ENCODE peak calls at places on chromosomes 11 and 22, in eight cellular contexts. B is NB4, A is H1, F is WTC11, H is SK-N-SH, Y is HepG2, Z is endothelial cell of umbilical vein, E is HCT116. U is an unnamed sample.
A peak's percentile ranks its signal among the peaks of the same experiment; 100 is the strongest.

GRCh38 chr11:74701351-74701750 is 29.9 kb downstream of the CHRDL2 start:
- DNase-seq in B (peak; percentile 51), A (peak; percentile 78), F (peak; percentile 65), H (no peak), Y (peak; percentile 20), Z (no peak), E (peak; percentile 23), U (no peak)

GRCh38 chr11:104442320-104442719 is 278.4 kb upstream of the PDGFD start:
- DNase-seq in B (peak; percentile 81), A (no peak), F (no peak), H (no peak), Y (no peak), Z (no peak), E (no peak), U (peak; percentile 10)

GRCh38 chr11:62721994-62722393 is 5.3 kb downstream of the HNRNPUL2 start:
- DNase-seq in B (peak; percentile 56), A (no peak), F (no peak), H (no peak), Y (peak; percentile 80), Z (no peak), E (no peak), U (peak; percentile 68)

GRCh38 chr11:11082651-11083050 is 224.8 kb upstream of the ZBED5 start:
- DNase-seq in B (no peak), A (no peak), F (no peak), H (no peak), Y (no peak), Z (no peak), E (no peak), U (no peak)

GRCh38 chr11:66044757-66045156 is 4.2 kb downstream of the GAL3ST3 start:
- DNase-seq in B (no peak), A (no peak), F (no peak), H (no peak), Y (no peak), Z (no peak), E (no peak), U (no peak)

GRCh38 chr11:132022718-132023117 is 652.3 kb downstream of the NTM start:
- DNase-seq in B (no peak), A (no peak), F (no peak), H (no peak), Y (no peak), Z (no peak), E (no peak), U (no peak)

GRCh38 chr11:132234878-132235277 is 864.5 kb downstream of the NTM start:
- DNase-seq in B (no peak), A (no peak), F (no peak), H (no peak), Y (no peak), Z (no peak), E (no peak), U (no peak)

GRCh38 chr22:17920145-17920605 is 104.2 kb downstream of the MICAL3 start:
- DNase-seq in B (no peak), A (no peak), F (peak; percentile 47), H (peak; percentile 79), Y (peak; percentile 70), Z (peak; percentile 44), E (no peak), U (no peak)

GRCh38 chr11:3030289-3031070 is 26.7 kb downstream of the CARS1 start:
- DNase-seq in B (no peak), A (no peak), F (no peak), H (no peak), Y (no peak), Z (no peak), E (no peak), U (no peak)

GRCh38 chr22:47304854-47305253 is 542.4 kb downstream of the TBC1D22A start:
- DNase-seq in B (no peak), A (no peak), F (no peak), H (no peak), Y (no peak), Z (no peak), E (no peak), U (no peak)

GRCh38 chr11:36264011-36264410 is 25.2 kb downstream of the COMMD9 start:
- DNase-seq in B (no peak), A (no peak), F (no peak), H (no peak), Y (no peak), Z (no peak), E (no peak), U (no peak)

GRCh38 chr11:36261094-36261493 is 28.1 kb downstream of the COMMD9 start:
- DNase-seq in B (no peak), A (no peak), F (no peak), H (no peak), Y (no peak), Z (no peak), E (no peak), U (no peak)

GRCh38 chr11:36254739-36255138 is 34.5 kb downstream of the COMMD9 start:
- DNase-seq in B (no peak), A (no peak), F (no peak), H (no peak), Y (no peak), Z (peak; percentile 16), E (no peak), U (no peak)

GRCh38 chr11:36257351-36257750 is 31.9 kb downstream of the COMMD9 start:
- DNase-seq in B (no peak), A (no peak), F (no peak), H (no peak), Y (no peak), Z (peak; percentile 29), E (no peak), U (no peak)

DNA sequence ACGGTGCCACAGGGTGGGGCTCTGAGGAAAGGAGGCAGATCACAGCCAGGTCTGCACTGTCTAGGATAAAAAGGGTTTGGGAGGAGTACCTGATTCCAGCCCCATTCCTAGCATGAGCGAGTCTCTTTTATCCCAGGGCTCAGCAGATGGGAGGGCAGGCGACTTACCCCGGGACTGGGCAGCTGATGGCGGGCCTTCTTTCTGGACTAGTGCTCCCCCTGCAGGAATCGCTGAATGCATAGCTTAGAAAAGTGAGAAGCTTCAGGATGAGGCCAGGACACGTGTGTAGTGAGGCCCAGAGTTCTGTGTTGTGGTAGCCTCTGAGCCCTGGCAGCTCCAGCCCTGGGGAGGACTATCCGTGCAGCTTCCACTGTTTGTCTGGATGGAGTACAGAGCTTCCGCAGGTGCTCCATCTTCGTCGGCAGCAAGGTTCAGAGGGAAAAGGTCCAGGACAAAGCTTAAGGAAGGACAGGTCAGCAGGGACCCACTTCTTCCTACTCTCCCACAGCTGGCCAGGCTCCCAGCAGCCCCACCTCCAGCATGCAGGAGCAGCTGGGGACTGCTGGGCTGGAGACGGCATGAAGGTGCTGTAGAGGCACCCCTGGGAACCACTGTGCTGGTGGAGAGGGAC is 30.4 kb downstream of the COMMD9 start:
- DNase-seq in B (peak; percentile 57), A (peak; percentile 73), F (peak; percentile 74), H (peak; percentile 66), Y (peak; percentile 29), Z (peak; percentile 69), E (peak; percentile 36), U (peak; percentile 68)
- TF ChIP-seq MAX in B (no peak), A (peak; percentile 64), F (peak; percentile 45), H (peak; percentile 19), Y (no peak), Z (no peak), E (peak; percentile 54), U (peak; percentile 59)

GRCh38 chr11:24093410-24093809 is 403.4 kb upstream of the LUZP2 start:
- DNase-seq in B (no peak), A (no peak), F (no peak), H (peak; percentile 16), Y (no peak), Z (no peak), E (no peak), U (no peak)
- TF ChIP-seq MAX in B (no peak), A (no peak), F (no peak), H (no peak), Y (no peak), Z (no peak), E (no peak), U (no peak)

GRCh38 chr11:19713221-19714092 is 820 bp downstream of the NAV2 start:
- DNase-seq in B (no peak), A (peak; percentile 79), F (peak; percentile 37), H (peak; percentile 34), Y (no peak), Z (peak; percentile 10), E (no peak), U (no peak)

GRCh38 chr11:19714387-19715363 is 2.0 kb downstream of the NAV2 start:
- DNase-seq in B (no peak), A (peak; percentile 68), F (peak; percentile 47), H (peak; percentile 76), Y (no peak), Z (peak; percentile 61), E (no peak), U (peak; percentile 17)

GRCh38 chr11:19715373-19715772 is 2.7 kb downstream of the NAV2 start:
- DNase-seq in B (no peak), A (no peak), F (no peak), H (no peak), Y (no peak), Z (peak; percentile 95), E (no peak), U (peak; percentile 70)

GRCh38 chr11:19712281-19713220 is at the start of gene NAV2:
- DNase-seq in B (peak; percentile 92), A (peak; percentile 92), F (peak; percentile 93), H (peak; percentile 93), Y (peak; percentile 61), Z (peak; percentile 93), E (peak; percentile 66), U (peak; percentile 91)

GRCh38 chr11:19714093-19714386 is 1.4 kb downstream of the NAV2 start:
- DNase-seq in B (no peak), A (peak; percentile 67), F (peak; percentile 34), H (peak; percentile 59), Y (no peak), Z (peak; percentile 46), E (no peak), U (no peak)
- TF ChIP-seq MAX in B (no peak), A (no peak), F (no peak), H (peak; percentile 42), Y (no peak), Z (no peak), E (no peak), U (no peak)

GRCh38 chr11:32511926-32512325 is 71.7 kb upstream of the EIF3M start:
- DNase-seq in B (peak; percentile 34), A (no peak), F (no peak), H (no peak), Y (no peak), Z (peak; percentile 59), E (no peak), U (no peak)
- TF ChIP-seq MAX in B (no peak), A (no peak), F (no peak), H (no peak), Y (no peak), Z (no peak), E (no peak), U (no peak)